ENCODE peak calls at places on chromosomes 13 and 19, in seven cellular contexts. Q is body of pancreas; T is breast epithelium; U is activated naive CD4-positive, alpha-beta T cell; E is lower leg skin; F is iris pigment epithelial cell; A is central memory CD4-positive, alpha-beta T cell. H is an unnamed sample.

GRCh38 chr13:36310417-36311108 is 12.9 kb upstream of the CCDC169 start:
- DNase-seq in U (no peak), F (peak), E (no peak), Q (no peak), A (no peak), T (no peak), H (no peak)

GRCh38 chr13:113162783-113163685 is 4.6 kb downstream of the PROZ start:
- DNase-seq in T (peak), U (no peak), A (peak), F (no peak), E (no peak), Q (no peak), H (peak)

GRCh38 chr13:44188257-44188656 is 185.4 kb upstream of the SERP2 start:
- DNase-seq in E (no peak), T (no peak), Q (no peak), U (no peak), A (no peak), F (peak), H (no peak)

GRCh38 chr13:42651936-42652641 is 78.1 kb downstream of the TNFSF11 start:
- DNase-seq in Q (no peak), T (no peak), U (no peak), E (no peak), F (no peak), A (no peak), H (no peak)

GRCh38 chr19:55276720-55277430 is 3.0 kb downstream of the HSPBP1 start:
- DNase-seq in T (no peak), E (no peak), A (no peak), F (no peak), U (no peak), Q (no peak), H (no peak)

GRCh38 chr19:50817941-50818858 is 5.4 kb downstream of the KLK1 start:
- DNase-seq in F (peak), A (no peak), T (no peak), Q (peak), U (no peak), E (no peak), H (peak)

GRCh38 chr13:91369432-91369831 is 21.9 kb downstream of the MIR17HG start:
- DNase-seq in T (no peak), U (no peak), A (no peak), F (peak), Q (no peak), E (no peak), H (no peak)

GRCh38 chr13:111903143-111903542 is 163.8 kb upstream of the SOX1 start:
- DNase-seq in U (no peak), F (no peak), E (peak), A (no peak), T (no peak), Q (no peak), H (no peak)

GRCh38 chr19:47608908-47609879 is at the start of gene BICRA:
- DNase-seq in F (peak), A (peak), T (peak), U (peak), Q (peak), E (peak), H (peak)

GRCh38 chr19:47284324-47284899 is 9.7 kb downstream of the INAFM1 start:
- DNase-seq in U (no peak), E (no peak), T (no peak), Q (no peak), A (peak), F (peak), H (peak)

GRCh38 chr19:23415561-23416191 is 20.4 kb upstream of the ZNF91 start:
- DNase-seq in F (peak), T (no peak), U (no peak), E (no peak), A (no peak), Q (peak), H (no peak)

GRCh38 chr13:101763191-101763590 is 310.7 kb downstream of the ITGBL1 start:
- DNase-seq in T (no peak), Q (no peak), E (no peak), F (peak), A (no peak), U (no peak), H (no peak)

GRCh38 chr13:44734204-44734707 is 158.1 kb upstream of the TSC22D1 start:
- DNase-seq in Q (peak), T (peak), U (no peak), A (no peak), F (peak), E (peak), H (no peak)

GRCh38 chr19:47110521-47111080 is 3.0 kb downstream of the ZC3H4 start:
- DNase-seq in A (peak), E (no peak), F (no peak), T (no peak), Q (peak), U (no peak), H (peak)

GRCh38 chr13:45950343-45950995 is 98.9 kb upstream of the SIAH3 start:
- DNase-seq in A (no peak), Q (no peak), F (no peak), T (no peak), U (no peak), E (no peak), H (no peak)

GRCh38 chr13:46866150-46866549 is 30.7 kb downstream of the HTR2A start:
- DNase-seq in A (no peak), U (no peak), Q (no peak), E (no peak), F (peak), T (no peak), H (no peak)

GRCh38 chr13:75762066-75762937 is 126.2 kb downstream of the LMO7 start:
- DNase-seq in T (no peak), F (peak), E (no peak), Q (peak), U (no peak), A (peak), H (peak)

GRCh38 chr13:109756778-109757177 is 29.6 kb downstream of the IRS2 start:
- DNase-seq in Q (no peak), E (no peak), T (no peak), U (no peak), F (no peak), A (no peak), H (no peak)

GRCh38 chr19:35169226-35169995 is 14.9 kb downstream of the FXYD5 start:
- DNase-seq in T (no peak), Q (no peak), U (no peak), F (no peak), E (peak), A (no peak), H (no peak)

GRCh38 chr13:110506396-110506795 is 55.1 kb downstream of the RAB20 start:
- DNase-seq in U (no peak), A (no peak), F (no peak), T (no peak), Q (peak), E (no peak), H (no peak)

GRCh38 chr13:80297094-80297493 is 43.8 kb downstream of the SPRY2 start:
- DNase-seq in Q (no peak), T (no peak), E (no peak), U (no peak), A (no peak), F (no peak), H (no peak)